ENCODE peak calls at places on chromosomes 6 and 20, in seven cellular contexts. A is astrocyte of the cerebellum; S is NT2/D1; B is left ventricle myocardium inferior; Z is HCT116; Q is CD8-positive, alpha-beta T cell; X is lower leg skin. G is an unnamed sample.

GRCh38 chr20:59122377-59122932 is 41.2 kb upstream of the ZNF831 start:
- DNase-seq in S (no peak), B (no peak), Q (no peak), X (no peak), Z (no peak), A (no peak), G (no peak)

GRCh38 chr20:52749020-52749419 is 223.1 kb upstream of the TSHZ2 start:
- DNase-seq in Q (no peak), A (no peak), B (no peak), X (no peak), Z (no peak), S (no peak), G (no peak)

GRCh38 chr6:80438728-80439127 is 332.3 kb downstream of the BCKDHB start:
- DNase-seq in Q (no peak), S (no peak), X (no peak), Z (peak; percentile 83), B (no peak), A (no peak), G (no peak)

GRCh38 chr20:11846131-11846530 is 71.6 kb upstream of the BTBD3 start:
- DNase-seq in A (no peak), B (no peak), Z (no peak), Q (no peak), X (no peak), S (no peak), G (no peak)

GRCh38 chr6:16551466-16551865 is 209.8 kb downstream of the ATXN1 start:
- DNase-seq in X (no peak), A (no peak), S (no peak), Q (no peak), Z (no peak), B (no peak), G (no peak)

GRCh38 chr6:111604259-111605099 is 1.2 kb downstream of the TRAF3IP2 start:
- DNase-seq in Z (no peak), S (no peak), X (peak; percentile 91), Q (no peak), A (no peak), B (peak; percentile 76), G (peak; percentile 91)

GRCh38 chr20:11891827-11892521 is 25.7 kb upstream of the BTBD3 start:
- DNase-seq in Z (peak; percentile 66), B (peak; percentile 58), A (peak; percentile 22), Q (no peak), S (peak; percentile 66), X (peak; percentile 82), G (no peak)

GRCh38 chr6:76792394-76792793 is 670.9 kb downstream of the HTR1B start:
- DNase-seq in X (no peak), Q (no peak), B (no peak), Z (no peak), A (no peak), S (no peak), G (no peak)

GRCh38 chr6:63565727-63566625 is 6.3 kb upstream of the LOC128125822 start:
- DNase-seq in A (peak; percentile 57), Z (no peak), Q (no peak), B (no peak), X (no peak), S (no peak), G (no peak)

GRCh38 chr20:37081717-37082289 is 14.0 kb downstream of the RBL1 start:
- DNase-seq in Q (peak; percentile 22), A (no peak), B (no peak), Z (no peak), S (no peak), X (peak; percentile 53), G (no peak)

GRCh38 chr20:55567826-55568225 is 437.5 kb downstream of the CBLN4 start:
- DNase-seq in S (no peak), Z (no peak), X (no peak), A (no peak), Q (no peak), B (no peak), G (no peak)

GRCh38 chr6:144343736-144344428 is 58.7 kb downstream of the UTRN start:
- DNase-seq in A (no peak), B (no peak), Z (no peak), X (no peak), S (no peak), Q (no peak), G (no peak)

GRCh38 chr6:46612645-46613044 is 40.0 kb downstream of the CYP39A1 start:
- DNase-seq in Q (no peak), B (peak; percentile 33), A (no peak), Z (no peak), S (no peak), X (no peak), G (peak; percentile 84)

GRCh38 chr6:113635222-113635970 is 221.7 kb upstream of the MARCKS start:
- DNase-seq in B (no peak), Q (no peak), A (no peak), Z (no peak), X (no peak), S (no peak), G (no peak)

GRCh38 chr20:23605867-23606651 is at the start of gene CST9:
- DNase-seq in S (no peak), X (peak; percentile 83), Z (no peak), A (no peak), B (no peak), Q (no peak), G (no peak)

GRCh38 chr6:42179956-42180335 is 6.8 kb downstream of the GUCA1A start:
- DNase-seq in S (no peak), Z (no peak), A (no peak), Q (no peak), X (no peak), B (no peak), G (no peak)

GRCh38 chr6:42176981-42177380 is 3.8 kb downstream of the GUCA1A start:
- DNase-seq in Z (no peak), A (no peak), B (no peak), S (no peak), X (no peak), Q (no peak), G (no peak)

GRCh38 chr6:42179261-42179955 is 6.2 kb downstream of the GUCA1A start:
- DNase-seq in X (no peak), Q (no peak), A (no peak), B (no peak), Z (no peak), S (no peak), G (no peak)

GRCh38 chr6:42175860-42176259 is 2.7 kb downstream of the GUCA1A start:
- DNase-seq in X (no peak), Z (peak; percentile 19), Q (no peak), S (no peak), B (no peak), A (no peak), G (no peak)

GRCh38 chr6:42177514-42178364 is 4.6 kb downstream of the GUCA1A start:
- DNase-seq in B (no peak), A (no peak), S (no peak), Z (no peak), X (no peak), Q (no peak), G (no peak)
- H3K4me3 ChIP-seq in B (no peak overlapping the region), A (peak overlapping the region; percentile 19), S (peak overlapping the region; percentile 45), Z (no peak overlapping the region), X (no peak overlapping the region), Q (no peak overlapping the region), G (no peak overlapping the region)

GRCh38 chr6:3566812-3567211 is 110.0 kb upstream of the SLC22A23 start:
- DNase-seq in B (no peak), A (no peak), X (peak; percentile 39), Z (no peak), S (no peak), Q (no peak), G (no peak)

GRCh38 chr6:3565291-3565690 is 108.4 kb upstream of the SLC22A23 start:
- DNase-seq in S (no peak), B (no peak), X (no peak), Q (no peak), A (no peak), Z (no peak), G (no peak)

GRCh38 chr6:3569817-3570216 is 113.0 kb upstream of the SLC22A23 start:
- DNase-seq in X (no peak), Z (no peak), Q (no peak), S (no peak), B (no peak), A (no peak), G (no peak)

GRCh38 chr6:3571206-3571815 is 114.5 kb upstream of the SLC22A23 start:
- DNase-seq in Q (no peak), A (no peak), S (no peak), Z (no peak), X (no peak), B (no peak), G (peak; percentile 88)

DNA sequence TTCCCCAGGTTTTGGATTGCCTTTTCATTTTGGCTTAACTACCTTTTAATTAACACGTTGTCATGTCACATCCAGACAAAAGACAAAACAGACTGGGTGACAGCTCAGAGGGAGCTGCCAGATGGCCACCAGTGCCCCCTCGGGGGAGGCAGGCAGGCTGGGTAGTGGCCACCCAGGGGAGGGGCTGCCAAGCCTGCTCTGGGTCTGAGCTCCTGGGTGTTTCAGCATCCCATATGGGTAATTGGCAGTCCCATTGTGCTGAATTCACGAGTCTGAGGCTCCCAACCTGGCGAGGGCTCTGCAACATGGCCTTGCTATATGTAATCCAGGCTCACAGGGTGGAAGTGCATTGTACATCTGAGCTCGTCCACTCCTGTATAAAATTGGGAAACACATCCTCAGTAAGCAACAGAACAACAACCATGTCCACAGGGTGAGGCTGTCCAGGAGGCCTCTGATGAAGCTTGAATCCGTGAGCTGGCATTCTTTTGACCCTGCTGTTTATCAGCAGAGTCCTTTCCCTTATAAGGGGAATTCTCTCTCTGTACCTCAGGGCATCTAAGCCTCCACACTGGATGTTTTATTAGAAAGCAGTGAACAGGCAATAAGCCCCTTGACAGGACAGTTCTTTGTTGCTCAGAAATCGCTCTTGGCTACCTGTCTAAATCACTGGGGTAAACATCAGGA is 111.7 kb upstream of the SLC22A23 start:
- DNase-seq in B (no peak), Z (no peak), A (no peak), X (peak; percentile 64), S (no peak), Q (no peak), G (no peak)
- H3K4me3 ChIP-seq in B (no peak overlapping the region), Z (no peak overlapping the region), A (no peak overlapping the region), X (no peak overlapping the region), S (no peak overlapping the region), Q (no peak overlapping the region), G (no peak overlapping the region)

GRCh38 chr6:133314951-133315350 is 73.8 kb downstream of the EYA4 start:
- DNase-seq in Q (no peak), Z (no peak), X (no peak), A (peak; percentile 72), B (no peak), S (no peak), G (no peak)
- H3K4me3 ChIP-seq in Q (no peak overlapping the region), Z (no peak overlapping the region), X (no peak overlapping the region), A (no peak overlapping the region), B (no peak overlapping the region), S (no peak overlapping the region), G (no peak overlapping the region)

DNA sequence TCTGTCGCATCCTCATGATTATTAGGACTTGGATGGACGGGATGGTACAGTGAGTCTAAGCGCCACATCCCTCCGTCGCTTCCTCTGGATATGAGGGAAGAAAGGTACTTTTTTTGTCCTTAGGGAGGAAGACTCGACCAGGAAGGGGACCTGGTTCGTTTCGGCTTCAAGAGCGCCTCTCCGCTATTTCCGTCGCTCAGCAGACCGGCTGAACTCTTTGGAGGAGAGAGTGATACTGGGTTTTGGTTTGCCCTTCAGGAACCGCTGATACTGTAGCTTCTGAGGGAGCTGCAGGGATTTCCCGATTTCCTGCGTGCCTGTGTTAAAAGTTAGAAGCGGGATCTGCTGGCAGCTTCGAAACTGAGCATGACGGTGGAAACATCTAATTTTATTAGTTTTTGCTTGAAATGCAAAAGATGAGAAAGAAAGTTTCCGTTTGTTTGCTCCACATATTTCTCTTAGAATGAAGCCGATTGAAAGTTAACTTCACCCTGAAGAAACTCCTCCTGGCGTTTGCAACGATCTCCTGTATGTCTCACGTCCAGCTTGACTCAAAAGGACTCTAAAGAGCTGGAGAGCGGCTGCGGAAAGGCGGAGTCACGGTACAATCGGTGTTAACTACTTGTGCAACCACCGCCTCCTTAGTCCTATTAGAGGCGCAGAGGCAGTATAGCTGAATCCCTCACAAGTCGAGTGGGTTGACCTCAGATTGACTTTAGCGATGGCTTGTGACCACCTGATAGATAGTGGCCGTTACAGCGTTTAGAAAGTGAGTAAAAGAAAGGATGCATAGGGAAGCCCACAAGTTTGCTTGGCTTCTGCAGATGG is 129.4 kb downstream of the TRIM27 start:
- DNase-seq in Q (no peak), S (no peak), A (no peak), B (no peak), Z (no peak), X (no peak), G (no peak)
- H3K4me3 ChIP-seq in Q (no peak overlapping the region), S (peak overlapping the region; percentile 44), A (peak overlapping the region; percentile 38), B (no peak overlapping the region), Z (no peak overlapping the region), X (no peak overlapping the region), G (no peak overlapping the region)

G was measured in coronary artery.